ENCODE peak calls at places on chromosomes 6 and 20, in six cellular contexts. One of them, this sample, is unnamed.

GRCh38 chr6:40308533-40309306 is 278.4 kb downstream of the LRFN2 start:
- DNase-seq in heart left ventricle: no peak
- DNase-seq in endodermal cell: peak; percentile 97
- DNase-seq in cardiac fibroblast: peak; percentile 36
- DNase-seq in epithelial cell of esophagus: peak; percentile 45
- DNase-seq in fibroblast of villous mesenchyme: peak; percentile 31
- DNase-seq in this sample: peak; percentile 78

GRCh38 chr6:31734703-31735500 is 1.4 kb downstream of the CLIC1 start:
- DNase-seq in heart left ventricle: peak; percentile 74
- DNase-seq in endodermal cell: peak; percentile 87
- DNase-seq in cardiac fibroblast: peak; percentile 86
- DNase-seq in epithelial cell of esophagus: peak; percentile 83
- DNase-seq in fibroblast of villous mesenchyme: peak; percentile 62
- DNase-seq in this sample: peak; percentile 84

GRCh38 chr6:17505062-17505476 is 95.0 kb upstream of the FAM8A1 start:
- DNase-seq in heart left ventricle: no peak
- DNase-seq in endodermal cell: no peak
- DNase-seq in cardiac fibroblast: peak; percentile 14
- DNase-seq in epithelial cell of esophagus: peak; percentile 48
- DNase-seq in fibroblast of villous mesenchyme: no peak
- DNase-seq in this sample: no peak

GRCh38 chr6:88573971-88574370 is 389.4 kb downstream of the RNGTT start:
- DNase-seq in heart left ventricle: no peak
- DNase-seq in endodermal cell: no peak
- DNase-seq in cardiac fibroblast: no peak
- DNase-seq in epithelial cell of esophagus: no peak
- DNase-seq in fibroblast of villous mesenchyme: no peak
- DNase-seq in this sample: no peak

GRCh38 chr6:85004283-85005010 is 240.0 kb upstream of the TBX18 start:
- DNase-seq in heart left ventricle: no peak
- DNase-seq in endodermal cell: no peak
- DNase-seq in cardiac fibroblast: peak; percentile 26
- DNase-seq in epithelial cell of esophagus: no peak
- DNase-seq in fibroblast of villous mesenchyme: no peak
- DNase-seq in this sample: no peak

GRCh38 chr6:12937971-12938370 is 221.4 kb downstream of the PHACTR1 start:
- DNase-seq in heart left ventricle: no peak
- DNase-seq in endodermal cell: no peak
- DNase-seq in cardiac fibroblast: no peak
- DNase-seq in epithelial cell of esophagus: no peak
- DNase-seq in fibroblast of villous mesenchyme: no peak
- DNase-seq in this sample: no peak

GRCh38 chr6:94636780-94637385 is 940.5 kb upstream of the MANEA start:
- DNase-seq in heart left ventricle: no peak
- DNase-seq in endodermal cell: peak; percentile 68
- DNase-seq in cardiac fibroblast: no peak
- DNase-seq in epithelial cell of esophagus: peak; percentile 69
- DNase-seq in fibroblast of villous mesenchyme: no peak
- DNase-seq in this sample: no peak

GRCh38 chr6:149013932-149014331 is 267.1 kb downstream of the UST start:
- DNase-seq in heart left ventricle: no peak
- DNase-seq in endodermal cell: peak; percentile 73
- DNase-seq in cardiac fibroblast: no peak
- DNase-seq in epithelial cell of esophagus: no peak
- DNase-seq in fibroblast of villous mesenchyme: no peak
- DNase-seq in this sample: no peak

GRCh38 chr6:143962644-143962929 is 45.5 kb downstream of the PLAGL1 start:
- DNase-seq in heart left ventricle: no peak
- DNase-seq in endodermal cell: peak; percentile 75
- DNase-seq in cardiac fibroblast: peak; percentile 32
- DNase-seq in epithelial cell of esophagus: peak; percentile 39
- DNase-seq in fibroblast of villous mesenchyme: peak; percentile 72
- DNase-seq in this sample: no peak

GRCh38 chr6:141677598-141678211 is 455.0 kb upstream of the GJE1 start:
- DNase-seq in heart left ventricle: no peak
- DNase-seq in endodermal cell: no peak
- DNase-seq in cardiac fibroblast: peak; percentile 67
- DNase-seq in epithelial cell of esophagus: peak; percentile 50
- DNase-seq in fibroblast of villous mesenchyme: peak; percentile 56
- DNase-seq in this sample: no peak

GRCh38 chr6:42007753-42008528 is 42.4 kb upstream of the TAF8 start:
- DNase-seq in heart left ventricle: no peak
- DNase-seq in endodermal cell: no peak
- DNase-seq in cardiac fibroblast: no peak
- DNase-seq in epithelial cell of esophagus: no peak
- DNase-seq in fibroblast of villous mesenchyme: no peak
- DNase-seq in this sample: no peak

GRCh38 chr6:13500264-13500663 is 12.9 kb upstream of the GFOD1 start:
- DNase-seq in heart left ventricle: no peak
- DNase-seq in endodermal cell: no peak
- DNase-seq in cardiac fibroblast: peak; percentile 9
- DNase-seq in epithelial cell of esophagus: peak; percentile 29
- DNase-seq in fibroblast of villous mesenchyme: no peak
- DNase-seq in this sample: no peak

GRCh38 chr20:39109933-39110818 is 148.0 kb downstream of the DHX35 start:
- DNase-seq in heart left ventricle: no peak
- DNase-seq in endodermal cell: peak; percentile 85
- DNase-seq in cardiac fibroblast: no peak
- DNase-seq in epithelial cell of esophagus: no peak
- DNase-seq in fibroblast of villous mesenchyme: no peak
- DNase-seq in this sample: no peak

GRCh38 chr6:2429460-2429859 is 184.1 kb upstream of the GMDS start:
- DNase-seq in heart left ventricle: no peak
- DNase-seq in endodermal cell: no peak
- DNase-seq in cardiac fibroblast: no peak
- DNase-seq in epithelial cell of esophagus: peak; percentile 22
- DNase-seq in fibroblast of villous mesenchyme: peak; percentile 61
- DNase-seq in this sample: no peak

GRCh38 chr6:47083586-47084047 is 41.5 kb upstream of the ADGRF1 start:
- DNase-seq in heart left ventricle: peak; percentile 93
- DNase-seq in endodermal cell: no peak
- DNase-seq in cardiac fibroblast: peak; percentile 87
- DNase-seq in epithelial cell of esophagus: peak; percentile 69
- DNase-seq in fibroblast of villous mesenchyme: peak; percentile 99
- DNase-seq in this sample: no peak

GRCh38 chr6:144715344-144715743 is 430.2 kb downstream of the UTRN start:
- DNase-seq in heart left ventricle: no peak
- DNase-seq in endodermal cell: no peak
- DNase-seq in cardiac fibroblast: no peak
- DNase-seq in epithelial cell of esophagus: no peak
- DNase-seq in fibroblast of villous mesenchyme: no peak
- DNase-seq in this sample: no peak

DNA sequence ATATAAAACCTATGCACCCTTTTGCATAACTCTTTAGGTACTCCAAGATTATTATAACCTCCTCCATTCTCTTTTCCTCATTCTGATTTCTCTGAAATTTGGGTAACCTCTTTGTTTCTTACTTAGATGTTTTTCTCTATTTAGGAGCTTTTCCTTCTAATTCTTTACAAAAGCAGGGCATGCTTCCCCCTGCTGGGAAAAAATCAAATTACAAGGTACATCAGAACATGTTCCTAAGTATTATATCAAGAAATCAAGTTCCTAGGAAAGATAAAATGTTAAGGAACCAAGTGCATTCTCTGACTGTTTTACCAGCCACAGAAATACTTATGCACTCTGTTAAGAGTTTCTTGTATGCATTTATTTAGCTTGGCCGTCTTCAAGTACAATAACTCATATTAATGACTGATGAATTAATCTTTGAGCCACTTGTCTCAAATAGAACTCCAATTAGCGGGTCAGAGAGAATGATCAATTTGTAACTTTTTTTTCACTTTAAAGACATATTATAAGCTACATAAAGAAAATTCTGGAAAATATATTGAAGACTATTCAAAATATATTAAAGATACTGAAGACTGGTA is 2.1 kb downstream of the KHDRBS2 start:
- DNase-seq in heart left ventricle: no peak
- DNase-seq in endodermal cell: peak; percentile 46
- DNase-seq in cardiac fibroblast: peak; percentile 52
- DNase-seq in epithelial cell of esophagus: peak; percentile 51
- DNase-seq in fibroblast of villous mesenchyme: peak; percentile 9
- DNase-seq in this sample: no peak
- TF ChIP-seq CTCF in heart left ventricle: peak; percentile 44
- TF ChIP-seq CTCF in endodermal cell: peak; percentile 85
- TF ChIP-seq CTCF in cardiac fibroblast: peak; percentile 46
- TF ChIP-seq CTCF in epithelial cell of esophagus: peak; percentile 53
- TF ChIP-seq CTCF in fibroblast of villous mesenchyme: peak; percentile 39
- TF ChIP-seq CTCF in this sample: peak; percentile 33

GRCh38 chr20:2750343-2751251 is 49.8 kb downstream of the CPXM1 start:
- DNase-seq in heart left ventricle: no peak
- DNase-seq in endodermal cell: peak; percentile 83
- DNase-seq in cardiac fibroblast: peak; percentile 52
- DNase-seq in epithelial cell of esophagus: peak; percentile 46
- DNase-seq in fibroblast of villous mesenchyme: peak; percentile 53
- DNase-seq in this sample: peak; percentile 49

GRCh38 chr20:2752631-2753455 is 47.6 kb downstream of the CPXM1 start:
- DNase-seq in heart left ventricle: peak; percentile 70
- DNase-seq in endodermal cell: peak; percentile 91
- DNase-seq in cardiac fibroblast: peak; percentile 50
- DNase-seq in epithelial cell of esophagus: peak; percentile 43
- DNase-seq in fibroblast of villous mesenchyme: peak; percentile 40
- DNase-seq in this sample: peak; percentile 67

GRCh38 chr20:2751347-2751867 is 49.0 kb downstream of the CPXM1 start:
- DNase-seq in heart left ventricle: no peak
- DNase-seq in endodermal cell: no peak
- DNase-seq in cardiac fibroblast: no peak
- DNase-seq in epithelial cell of esophagus: no peak
- DNase-seq in fibroblast of villous mesenchyme: peak; percentile 14
- DNase-seq in this sample: no peak

GRCh38 chr20:2753456-2754040 is 46.9 kb downstream of the CPXM1 start:
- DNase-seq in heart left ventricle: no peak
- DNase-seq in endodermal cell: no peak
- DNase-seq in cardiac fibroblast: no peak
- DNase-seq in epithelial cell of esophagus: no peak
- DNase-seq in fibroblast of villous mesenchyme: no peak
- DNase-seq in this sample: no peak

DNA sequence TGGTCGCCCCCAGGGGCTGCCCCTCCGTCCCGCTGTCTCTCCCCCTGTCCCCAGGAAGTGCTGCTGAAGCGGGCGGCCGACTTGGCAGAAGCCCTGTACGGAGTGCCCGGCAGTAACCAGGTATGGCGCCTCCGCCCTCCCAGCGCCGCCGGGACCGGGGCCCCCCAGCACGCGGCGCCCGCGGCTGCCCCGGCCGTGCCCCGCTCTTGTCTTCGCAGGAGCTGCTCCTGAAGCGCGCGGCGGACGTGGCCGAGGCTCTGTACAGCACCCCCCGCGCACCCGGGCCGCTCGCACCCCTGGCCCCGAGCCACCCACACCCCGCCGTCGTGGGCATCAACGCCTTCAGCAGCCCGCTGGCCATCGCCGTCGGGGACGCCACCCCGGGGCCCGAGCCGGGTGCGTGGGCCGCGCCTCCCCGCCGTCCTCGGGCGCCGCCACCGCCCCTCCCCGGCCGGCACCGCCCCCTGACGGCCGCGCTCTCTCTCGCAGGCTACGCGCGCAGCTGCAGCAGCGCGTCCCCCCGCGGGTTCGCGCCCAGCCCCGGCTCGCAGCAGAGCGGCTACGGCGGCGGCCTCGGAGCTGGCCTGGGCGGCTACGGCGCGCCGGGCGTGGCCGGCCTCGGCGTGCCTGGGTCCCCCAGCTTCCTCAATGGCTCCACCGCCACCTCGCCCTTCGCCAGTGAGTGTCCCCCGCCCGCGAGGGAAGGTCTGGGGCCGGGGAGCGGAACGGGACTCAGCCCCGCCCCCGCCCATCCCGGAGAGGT is 48.4 kb downstream of the CPXM1 start:
- DNase-seq in heart left ventricle: no peak
- DNase-seq in endodermal cell: no peak
- DNase-seq in cardiac fibroblast: no peak
- DNase-seq in epithelial cell of esophagus: no peak
- DNase-seq in fibroblast of villous mesenchyme: no peak
- DNase-seq in this sample: peak; percentile 70
- TF ChIP-seq CTCF in heart left ventricle: no peak
- TF ChIP-seq CTCF in endodermal cell: no peak
- TF ChIP-seq CTCF in cardiac fibroblast: no peak
- TF ChIP-seq CTCF in epithelial cell of esophagus: no peak
- TF ChIP-seq CTCF in fibroblast of villous mesenchyme: no peak
- TF ChIP-seq CTCF in this sample: peak; percentile 41

DNA sequence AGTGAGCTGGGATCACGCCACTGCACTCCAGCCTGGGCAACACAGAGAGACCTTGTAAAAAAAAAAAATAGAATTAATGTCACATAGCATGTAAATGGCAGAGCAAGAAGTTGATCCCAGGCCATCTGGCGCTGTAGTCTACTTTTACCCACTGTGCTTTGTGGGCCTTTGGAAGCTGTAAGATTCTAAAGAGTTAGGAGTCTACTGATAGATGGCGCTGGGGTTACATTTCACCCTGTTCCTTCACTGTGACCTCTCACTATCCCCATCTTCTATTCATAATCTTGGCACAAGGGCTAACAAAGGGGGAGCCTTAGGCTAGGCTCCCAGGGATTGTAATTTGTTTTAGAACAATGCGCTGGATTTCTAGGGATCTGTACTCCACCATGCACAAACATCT is 24.4 kb downstream of the SIRPD start:
- DNase-seq in heart left ventricle: no peak
- DNase-seq in endodermal cell: peak; percentile 52
- DNase-seq in cardiac fibroblast: no peak
- DNase-seq in epithelial cell of esophagus: peak; percentile 8
- DNase-seq in fibroblast of villous mesenchyme: no peak
- DNase-seq in this sample: no peak
- TF ChIP-seq CTCF in heart left ventricle: peak; percentile 8
- TF ChIP-seq CTCF in endodermal cell: peak; percentile 56
- TF ChIP-seq CTCF in cardiac fibroblast: no peak
- TF ChIP-seq CTCF in epithelial cell of esophagus: peak; percentile 9
- TF ChIP-seq CTCF in fibroblast of villous mesenchyme: no peak
- TF ChIP-seq CTCF in this sample: no peak

GRCh38 chr6:16374796-16375195 is 136.4 kb downstream of the GMPR start:
- DNase-seq in heart left ventricle: no peak
- DNase-seq in endodermal cell: no peak
- DNase-seq in cardiac fibroblast: no peak
- DNase-seq in epithelial cell of esophagus: no peak
- DNase-seq in fibroblast of villous mesenchyme: no peak
- DNase-seq in this sample: no peak
- TF ChIP-seq CTCF in heart left ventricle: no peak
- TF ChIP-seq CTCF in endodermal cell: no peak
- TF ChIP-seq CTCF in cardiac fibroblast: no peak
- TF ChIP-seq CTCF in epithelial cell of esophagus: no peak
- TF ChIP-seq CTCF in fibroblast of villous mesenchyme: no peak
- TF ChIP-seq CTCF in this sample: no peak

DNA sequence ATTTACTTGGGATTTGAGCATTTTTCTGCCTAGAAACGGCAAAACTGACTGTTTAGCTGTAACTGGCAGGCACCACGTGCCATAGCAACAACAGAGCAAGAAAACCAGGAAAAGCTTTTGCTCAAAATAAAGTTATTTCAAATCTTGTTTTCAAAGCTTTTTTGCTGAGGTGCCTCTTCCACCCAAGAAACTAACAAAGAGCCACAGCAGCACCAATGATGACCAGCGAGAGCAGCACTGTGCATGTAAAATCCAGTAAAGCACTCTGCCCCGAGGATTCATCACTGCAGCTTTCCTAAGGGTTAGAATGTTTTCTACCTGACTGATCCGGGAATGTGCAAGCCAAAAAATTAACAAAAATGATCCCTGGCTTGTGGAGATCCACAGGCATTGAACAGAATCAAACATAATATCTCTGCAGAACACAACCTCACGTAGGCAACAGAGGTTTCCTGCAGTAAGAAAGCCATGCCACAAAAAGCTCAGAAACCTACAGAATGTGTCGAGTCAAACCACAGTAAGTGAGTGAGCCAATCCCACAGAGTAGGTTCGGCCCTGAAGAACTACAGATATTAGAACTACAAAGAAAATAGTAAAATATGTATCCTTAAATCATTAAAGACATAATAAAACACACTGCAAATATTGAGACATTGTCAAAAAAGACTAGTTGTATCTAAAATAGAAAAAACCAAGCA is 7.4 kb upstream of the ULBP3 start:
- DNase-seq in heart left ventricle: no peak
- DNase-seq in endodermal cell: no peak
- DNase-seq in cardiac fibroblast: no peak
- DNase-seq in epithelial cell of esophagus: peak; percentile 16
- DNase-seq in fibroblast of villous mesenchyme: no peak
- DNase-seq in this sample: no peak
- TF ChIP-seq CTCF in heart left ventricle: no peak
- TF ChIP-seq CTCF in endodermal cell: peak; percentile 55
- TF ChIP-seq CTCF in cardiac fibroblast: no peak
- TF ChIP-seq CTCF in epithelial cell of esophagus: peak; percentile 38
- TF ChIP-seq CTCF in fibroblast of villous mesenchyme: peak; percentile 13
- TF ChIP-seq CTCF in this sample: no peak

This sample was measured in GM13976.